ENCODE peak calls at places on chromosomes 1 and 21, in ten cellular contexts. S is prostate gland, F is GM23338, O is lower lobe of right lung, W is sigmoid colon, Z is heart left ventricle, T is left lung, V is PC-3, X is foreskin keratinocyte, A is IMR-90. M is an unnamed sample.

GRCh38 chr1:8818325-8818775 is 910 bp upstream of the RERE start:
- DNase-seq in S (peak; percentile 47), F (no peak), O (no peak), W (peak; percentile 79), Z (peak; percentile 33), T (no peak), V (peak; percentile 92), X (peak; percentile 82), A (peak; percentile 82), M (no peak)

GRCh38 chr1:17561561-17561985 is 22.1 kb downstream of the ARHGEF10L start:
- DNase-seq in S (no peak), F (no peak), O (peak; percentile 56), W (no peak), Z (peak; percentile 59), T (peak; percentile 51), V (peak; percentile 83), X (no peak), A (no peak), M (no peak)

GRCh38 chr1:88979054-88979748 is 13.2 kb downstream of the KYAT3 start:
- DNase-seq in S (no peak), F (no peak), O (no peak), W (no peak), Z (no peak), T (no peak), V (peak; percentile 30), X (no peak), A (peak; percentile 53), M (no peak)

GRCh38 chr1:32536764-32537163 is 2.5 kb upstream of the ZBTB8A start:
- DNase-seq in S (no peak), F (no peak), O (no peak), W (no peak), Z (no peak), T (no peak), V (no peak), X (no peak), A (no peak), M (no peak)

GRCh38 chr1:148318123-148318899 is 164.8 kb downstream of the PPIAL4G start:
- DNase-seq in S (no peak), F (peak; percentile 80), O (peak; percentile 73), W (no peak), Z (no peak), T (peak; percentile 49), V (no peak), X (no peak), A (no peak), M (no peak)

GRCh38 chr1:66556161-66556611 is 22.2 kb downstream of the SGIP1 start:
- DNase-seq in S (no peak), F (no peak), O (no peak), W (no peak), Z (no peak), T (no peak), V (no peak), X (peak; percentile 47), A (no peak), M (no peak)

GRCh38 chr1:198620951-198621824 is 17.7 kb upstream of the PTPRC start:
- DNase-seq in S (no peak), F (no peak), O (peak; percentile 42), W (no peak), Z (no peak), T (peak; percentile 35), V (no peak), X (no peak), A (no peak), M (no peak)

GRCh38 chr1:87331319-87332269 is 2.9 kb downstream of the LMO4 start:
- DNase-seq in S (peak; percentile 79), F (peak; percentile 94), O (peak; percentile 86), W (peak; percentile 90), Z (peak; percentile 88), T (peak; percentile 92), V (peak; percentile 92), X (peak; percentile 88), A (peak; percentile 60), M (no peak)

GRCh38 chr1:2382621-2383361 is 8.6 kb downstream of the MORN1 start:
- DNase-seq in S (no peak), F (peak; percentile 83), O (peak; percentile 56), W (peak; percentile 67), Z (no peak), T (peak; percentile 30), V (peak; percentile 72), X (no peak), A (no peak), M (no peak)

GRCh38 chr1:167629681-167630567 is at the start of gene RCSD1:
- DNase-seq in S (no peak), F (peak; percentile 45), O (peak; percentile 64), W (no peak), Z (peak; percentile 79), T (peak; percentile 69), V (no peak), X (no peak), A (no peak), M (no peak)

GRCh38 chr1:114025609-114026401 is 46.5 kb downstream of the OLFML3 start:
- DNase-seq in S (no peak), F (no peak), O (no peak), W (no peak), Z (no peak), T (no peak), V (no peak), X (no peak), A (peak; percentile 51), M (no peak)

GRCh38 chr1:42880384-42880783 is 34.0 kb downstream of the ZNF691 start:
- DNase-seq in S (no peak), F (no peak), O (no peak), W (no peak), Z (no peak), T (no peak), V (no peak), X (no peak), A (no peak), M (no peak)

GRCh38 chr21:41520560-41521442 is 12.8 kb upstream of the TMPRSS2 start:
- DNase-seq in S (no peak), F (no peak), O (no peak), W (no peak), Z (no peak), T (no peak), V (no peak), X (no peak), A (no peak), M (no peak)

DNA sequence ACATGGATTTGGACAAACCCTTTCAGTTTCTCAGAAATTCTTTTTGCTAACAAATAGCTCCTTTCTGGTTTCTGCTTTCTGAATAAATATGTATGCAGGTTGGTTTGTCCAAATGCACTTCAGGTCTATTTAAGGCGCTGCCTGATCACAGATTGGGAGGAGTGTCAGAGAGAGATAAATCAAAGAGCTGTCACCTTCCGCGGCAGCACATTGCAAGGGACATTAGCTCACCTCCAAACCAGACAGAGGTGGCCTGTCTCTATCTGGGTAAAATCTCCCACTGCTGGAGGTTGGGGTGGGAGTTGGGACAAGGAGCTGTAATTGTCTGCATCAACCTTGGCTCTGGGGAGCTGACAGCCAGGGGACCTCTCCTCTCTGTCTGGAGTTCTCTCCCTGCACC is 25.2 kb downstream of the PRAMEF20 start:
- DNase-seq in S (no peak), F (no peak), O (no peak), W (no peak), Z (no peak), T (no peak), V (no peak), X (no peak), A (no peak), M (no peak)
- H3K27ac ChIP-seq in S (no peak overlapping the region), F (no peak overlapping the region), O (no peak overlapping the region), W (no peak overlapping the region), Z (no peak overlapping the region), T (no peak overlapping the region), V (no peak overlapping the region), X (no peak overlapping the region), A (no peak overlapping the region), M (no peak overlapping the region)

GRCh38 chr1:174768516-174768915 is 231.2 kb upstream of the CACYBP start:
- DNase-seq in S (no peak), F (no peak), O (no peak), W (no peak), Z (no peak), T (no peak), V (no peak), X (no peak), A (no peak), M (no peak)

GRCh38 chr1:174775621-174776020 is 224.1 kb upstream of the CACYBP start:
- DNase-seq in S (no peak), F (no peak), O (no peak), W (no peak), Z (no peak), T (no peak), V (no peak), X (no peak), A (no peak), M (no peak)

GRCh38 chr1:174766727-174767126 is 233.0 kb upstream of the CACYBP start:
- DNase-seq in S (no peak), F (no peak), O (no peak), W (no peak), Z (no peak), T (no peak), V (no peak), X (no peak), A (no peak), M (no peak)

GRCh38 chr1:174768949-174769348 is 230.8 kb upstream of the CACYBP start:
- DNase-seq in S (no peak), F (no peak), O (no peak), W (no peak), Z (no peak), T (no peak), V (no peak), X (no peak), A (no peak), M (no peak)

DNA sequence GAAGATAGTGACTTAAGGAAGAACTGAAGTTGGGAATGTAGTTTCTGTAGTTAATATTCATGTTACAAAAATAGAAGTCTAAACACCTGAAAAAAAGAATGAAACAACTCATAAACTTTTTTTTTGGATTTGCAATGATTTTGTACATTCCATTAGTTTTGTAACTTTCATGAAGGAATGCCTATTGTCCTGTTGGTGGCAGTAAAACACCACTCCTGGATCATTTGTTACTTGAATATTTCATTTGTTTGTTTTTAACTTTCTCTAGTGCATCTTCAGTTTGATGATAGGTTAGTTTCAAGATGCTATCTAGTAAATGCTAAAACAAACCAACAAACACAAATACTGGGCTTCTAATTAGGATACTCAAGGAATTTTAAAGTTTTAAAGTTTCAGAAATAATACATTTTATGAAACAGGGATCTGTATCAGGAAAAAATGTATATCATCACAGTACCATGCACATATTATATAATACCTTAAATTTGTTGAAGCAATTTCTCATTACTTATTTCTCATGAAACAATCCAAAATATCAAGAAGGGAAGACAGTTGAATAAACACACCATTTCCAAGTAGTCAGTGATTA is 229.7 kb upstream of the CACYBP start:
- DNase-seq in S (no peak), F (peak; percentile 77), O (no peak), W (no peak), Z (no peak), T (no peak), V (peak; percentile 54), X (peak; percentile 30), A (peak; percentile 60), M (no peak)
- TF ChIP-seq CTCF in S (peak; percentile 84), F (peak; percentile 97), O (peak; percentile 73), W (peak; percentile 53), Z (peak; percentile 64), T (peak; percentile 68), V (peak; percentile 74), X (peak; percentile 88), A (peak; percentile 91), M (peak; percentile 31)

GRCh38 chr1:179230251-179230650 is 774 bp upstream of the ABL2 start:
- DNase-seq in S (no peak), F (no peak), O (no peak), W (no peak), Z (no peak), T (no peak), V (peak; percentile 80), X (peak; percentile 73), A (peak; percentile 86), M (no peak)
- H3K27ac ChIP-seq in S (no peak overlapping the region), F (no peak overlapping the region), O (peak overlapping the region; percentile 80), W (peak overlapping the region; percentile 89), Z (peak overlapping the region; percentile 86), T (peak overlapping the region; percentile 85), V (peak overlapping the region; percentile 83), X (peak overlapping the region; percentile 51), A (no peak overlapping the region), M (peak overlapping the region; percentile 84)

GRCh38 chr1:229848762-229849677 is 218.0 kb upstream of the GALNT2 start:
- DNase-seq in S (no peak), F (peak; percentile 73), O (no peak), W (no peak), Z (no peak), T (no peak), V (peak; percentile 65), X (no peak), A (peak; percentile 26), M (no peak)
- TF ChIP-seq CTCF in S (no peak), F (peak; percentile 75), O (peak; percentile 49), W (no peak), Z (peak; percentile 18), T (peak; percentile 30), V (peak; percentile 88), X (peak; percentile 63), A (peak; percentile 46), M (peak; percentile 34)

M was measured in esophagus squamous epithelium.